ENCODE peak calls at places on chromosomes 7 and 10, in seven cellular contexts. H is mesothelial cell of epicardium, Y is astrocyte of the spinal cord, K is AG04450, P is GM12865, Z is HCT116, T is Peyer's patch. N is an unnamed sample.

GRCh38 chr7:6376820-6377219 is 70.9 kb downstream of the DAGLB start:
- DNase-seq in H (no peak), Y (no peak), K (no peak), P (peak), Z (no peak), T (no peak), N (no peak)

GRCh38 chr7:4675771-4676373 is 6.2 kb upstream of the FOXK1 start:
- DNase-seq in H (no peak), Y (no peak), K (no peak), P (no peak), Z (no peak), T (no peak), N (no peak)

GRCh38 chr10:3192856-3193635 is 20.5 kb upstream of the PITRM1 start:
- DNase-seq in H (no peak), Y (peak), K (peak), P (peak), Z (peak), T (peak), N (peak)

GRCh38 chr10:119849031-119849789 is 23.4 kb downstream of the MCMBP start:
- DNase-seq in H (no peak), Y (peak), K (peak), P (no peak), Z (no peak), T (no peak), N (no peak)

GRCh38 chr7:47520408-47520807 is 61.5 kb downstream of the TNS3 start:
- DNase-seq in H (no peak), Y (peak), K (peak), P (no peak), Z (no peak), T (peak), N (no peak)

GRCh38 chr7:140342732-140343514 is 55.4 kb downstream of the SLC37A3 start:
- DNase-seq in H (no peak), Y (no peak), K (no peak), P (peak), Z (peak), T (peak), N (peak)

GRCh38 chr7:24912874-24913514 is 67.0 kb downstream of the OSBPL3 start:
- DNase-seq in H (no peak), Y (no peak), K (no peak), P (no peak), Z (no peak), T (no peak), N (peak)

GRCh38 chr10:27525819-27526218 is 21.7 kb downstream of the RAB18 start:
- DNase-seq in H (no peak), Y (peak), K (no peak), P (no peak), Z (no peak), T (no peak), N (no peak)

GRCh38 chr7:45985902-45986301 is 64.8 kb upstream of the IGFBP3 start:
- DNase-seq in H (no peak), Y (peak), K (peak), P (no peak), Z (no peak), T (no peak), N (no peak)

GRCh38 chr10:98085238-98085637 is 49.2 kb upstream of the R3HCC1L start:
- DNase-seq in H (no peak), Y (no peak), K (no peak), P (no peak), Z (no peak), T (no peak), N (no peak)

GRCh38 chr7:122553761-122554160 is 145.2 kb downstream of the RNF133 start:
- DNase-seq in H (no peak), Y (no peak), K (no peak), P (no peak), Z (no peak), T (no peak), N (no peak)

GRCh38 chr10:130137077-130137448 is 872 bp downstream of the GLRX3 start:
- DNase-seq in H (no peak), Y (peak), K (no peak), P (peak), Z (no peak), T (no peak), N (peak)

GRCh38 chr7:111895049-111895448 is 311.1 kb downstream of the DOCK4 start:
- DNase-seq in H (no peak), Y (no peak), K (no peak), P (no peak), Z (no peak), T (no peak), N (no peak)

GRCh38 chr7:137636376-137636775 is 210.4 kb downstream of the DGKI start:
- DNase-seq in H (no peak), Y (no peak), K (no peak), P (no peak), Z (no peak), T (no peak), N (no peak)

GRCh38 chr10:95445223-95445836 is 115.8 kb downstream of the SORBS1 start:
- DNase-seq in H (no peak), Y (peak), K (peak), P (no peak), Z (peak), T (peak), N (no peak)

GRCh38 chr10:70681731-70682005 is 9.4 kb downstream of the ADAMTS14 start:
- DNase-seq in H (no peak), Y (no peak), K (no peak), P (no peak), Z (no peak), T (no peak), N (no peak)

GRCh38 chr7:27191716-27192545 is 6.9 kb upstream of the HOXA11 start:
- DNase-seq in H (no peak), Y (no peak), K (no peak), P (no peak), Z (no peak), T (no peak), N (no peak)

GRCh38 chr7:22117222-22117621 is 171.5 kb upstream of the CDCA7L start:
- DNase-seq in H (no peak), Y (no peak), K (no peak), P (peak), Z (no peak), T (no peak), N (no peak)

GRCh38 chr7:22292519-22292918 is 64.4 kb downstream of the RAPGEF5 start:
- DNase-seq in H (no peak), Y (peak), K (no peak), P (no peak), Z (no peak), T (no peak), N (no peak)

GRCh38 chr10:16944081-16944922 is 127.1 kb upstream of the RSU1 start:
- DNase-seq in H (no peak), Y (peak), K (peak), P (no peak), Z (no peak), T (no peak), N (no peak)

DNA sequence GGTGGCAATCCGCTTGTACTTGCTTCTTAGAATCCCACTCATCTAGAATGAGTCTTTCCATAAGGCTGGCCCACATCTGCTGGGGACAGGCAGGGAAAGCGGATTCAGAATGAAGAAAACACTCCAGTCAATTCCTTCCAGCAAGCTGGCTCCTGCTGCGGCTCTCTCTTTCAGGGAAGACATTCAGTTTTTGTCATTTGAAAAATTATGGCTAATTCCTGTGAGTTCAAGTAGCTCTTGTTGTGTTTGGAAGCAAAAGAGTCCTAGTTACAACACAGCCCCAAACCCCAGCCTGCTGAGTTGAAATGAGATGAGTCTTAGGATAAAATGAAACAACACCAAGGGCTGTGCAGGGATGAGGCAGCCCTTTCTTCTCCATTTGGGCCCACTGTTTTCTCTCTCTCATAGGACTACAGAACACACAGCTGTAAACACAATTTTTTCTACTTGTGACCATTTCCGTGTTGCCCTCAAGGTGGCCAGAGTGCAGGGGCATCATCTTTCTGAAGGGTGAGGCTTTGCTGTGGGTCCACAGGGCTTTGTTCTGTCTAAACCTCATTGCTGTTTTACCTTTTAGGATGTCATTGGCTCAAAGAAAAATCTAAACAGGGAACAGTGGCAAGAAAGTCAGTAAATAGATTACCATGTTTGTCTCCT is 90.8 kb upstream of the EEPD1 start:
- DNase-seq in H (no peak), Y (peak), K (no peak), P (no peak), Z (no peak), T (no peak), N (no peak)
- TF ChIP-seq CTCF in H (no peak), Y (no peak), K (peak), P (no peak), Z (no peak), T (no peak), N (no peak)

GRCh38 chr7:55365680-55366460 is 733 bp downstream of the LANCL2 start:
- DNase-seq in H (peak), Y (peak), K (peak), P (peak), Z (peak), T (peak), N (peak)
- TF ChIP-seq CTCF in H (no peak), Y (no peak), K (peak), P (peak), Z (no peak), T (peak), N (peak)

GRCh38 chr10:112327678-112328077 is 44.5 kb downstream of the TECTB start:
- DNase-seq in H (no peak), Y (no peak), K (no peak), P (no peak), Z (no peak), T (no peak), N (no peak)
- TF ChIP-seq CTCF in H (no peak), Y (no peak), K (no peak), P (no peak), Z (no peak), T (no peak), N (no peak)

GRCh38 chr7:16934947-16935742 is 53.4 kb upstream of the AGR3 start:
- DNase-seq in H (no peak), Y (no peak), K (no peak), P (no peak), Z (peak), T (peak), N (peak)

GRCh38 chr7:16939161-16939560 is 57.4 kb upstream of the AGR3 start:
- DNase-seq in H (no peak), Y (no peak), K (no peak), P (no peak), Z (no peak), T (no peak), N (no peak)

GRCh38 chr7:16940777-16941176 is 59.0 kb upstream of the AGR3 start:
- DNase-seq in H (no peak), Y (no peak), K (no peak), P (no peak), Z (no peak), T (no peak), N (no peak)

GRCh38 chr7:16933296-16934248 is 51.8 kb upstream of the AGR3 start:
- DNase-seq in H (no peak), Y (no peak), K (no peak), P (peak), Z (no peak), T (no peak), N (peak)

GRCh38 chr7:16936626-16937422 is 55.0 kb upstream of the AGR3 start:
- DNase-seq in H (no peak), Y (no peak), K (no peak), P (no peak), Z (no peak), T (no peak), N (no peak)
- TF ChIP-seq CTCF in H (no peak), Y (no peak), K (no peak), P (no peak), Z (no peak), T (no peak), N (no peak)

DNA sequence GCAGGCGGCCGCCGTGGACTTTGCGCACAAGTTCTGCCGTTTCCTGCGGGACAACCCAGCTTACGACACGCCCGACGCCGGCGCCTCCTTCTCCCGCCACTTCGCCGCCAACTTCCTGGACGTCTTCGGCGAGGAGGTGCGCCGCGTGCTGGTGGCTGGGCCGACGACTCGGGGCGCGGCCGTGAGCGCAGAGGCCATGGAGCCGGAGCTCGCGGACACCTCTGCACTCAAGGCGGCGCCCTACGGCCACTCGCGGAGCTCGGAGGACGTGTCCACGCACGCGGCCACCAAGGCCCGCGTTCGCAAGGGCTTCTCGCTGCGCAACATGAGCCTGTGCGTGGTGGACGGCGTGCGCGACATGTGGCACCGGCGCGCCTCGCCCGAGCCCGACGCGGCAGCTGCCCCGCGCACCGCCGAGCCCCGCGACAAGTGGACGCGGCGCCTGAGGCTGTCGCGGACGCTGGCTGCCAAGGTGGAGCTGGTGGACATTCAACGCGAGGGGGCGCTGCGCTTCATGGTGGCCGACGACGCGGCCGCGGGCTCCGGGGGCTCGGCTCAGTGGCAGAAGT is 14.1 kb downstream of the SH2B2 start:
- DNase-seq in H (no peak), Y (no peak), K (no peak), P (peak), Z (no peak), T (no peak), N (no peak)
- TF ChIP-seq CTCF in H (peak), Y (peak), K (no peak), P (no peak), Z (no peak), T (no peak), N (no peak)

DNA sequence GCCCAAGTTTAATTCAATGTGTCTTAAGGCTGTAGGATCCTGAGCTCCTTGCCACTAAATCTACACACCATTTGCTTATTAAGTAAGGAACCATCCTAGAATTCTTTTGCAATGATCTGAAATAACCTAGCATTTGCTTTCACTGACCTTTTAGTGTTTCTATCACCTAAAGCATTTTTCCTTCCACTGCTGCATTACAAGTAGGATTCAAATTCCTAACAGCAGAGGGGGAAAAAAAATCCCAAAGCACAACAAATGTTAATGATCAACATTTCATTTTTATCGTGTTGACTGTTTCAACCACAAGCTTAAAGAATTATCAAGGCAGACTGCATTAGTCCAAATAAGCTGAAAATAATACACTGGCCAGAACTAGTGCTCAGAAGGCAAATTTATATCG is 174.7 kb upstream of the TCF7L2 start:
- DNase-seq in H (no peak), Y (no peak), K (no peak), P (no peak), Z (no peak), T (no peak), N (no peak)
- TF ChIP-seq CTCF in H (no peak), Y (peak), K (peak), P (no peak), Z (no peak), T (peak), N (no peak)

GRCh38 chr7:127628445-127628844 is 10.5 kb upstream of the PAX4 start:
- DNase-seq in H (no peak), Y (no peak), K (no peak), P (no peak), Z (no peak), T (no peak), N (no peak)
- TF ChIP-seq CTCF in H (no peak), Y (no peak), K (peak), P (no peak), Z (peak), T (no peak), N (no peak)

GRCh38 chr10:91076991-91077548 is 143.4 kb upstream of the PCGF5 start:
- DNase-seq in H (no peak), Y (no peak), K (no peak), P (no peak), Z (no peak), T (no peak), N (no peak)
- TF ChIP-seq CTCF in H (no peak), Y (no peak), K (no peak), P (no peak), Z (no peak), T (no peak), N (no peak)

GRCh38 chr7:88358881-88359280 is 52.2 kb upstream of the STEAP4 start:
- DNase-seq in H (no peak), Y (no peak), K (no peak), P (no peak), Z (no peak), T (no peak), N (no peak)

GRCh38 chr7:88354999-88355398 is 48.3 kb upstream of the STEAP4 start:
- DNase-seq in H (no peak), Y (no peak), K (no peak), P (no peak), Z (no peak), T (no peak), N (no peak)

GRCh38 chr7:88358534-88358838 is 51.8 kb upstream of the STEAP4 start:
- DNase-seq in H (no peak), Y (no peak), K (no peak), P (no peak), Z (no peak), T (no peak), N (no peak)

GRCh38 chr7:88357794-88358533 is 51.3 kb upstream of the STEAP4 start:
- DNase-seq in H (no peak), Y (no peak), K (no peak), P (peak), Z (no peak), T (no peak), N (no peak)

GRCh38 chr7:88357295-88357694 is 50.6 kb upstream of the STEAP4 start:
- DNase-seq in H (no peak), Y (no peak), K (no peak), P (peak), Z (no peak), T (no peak), N (peak)
- TF ChIP-seq CTCF in H (no peak), Y (no peak), K (no peak), P (no peak), Z (peak), T (peak), N (no peak)

DNA sequence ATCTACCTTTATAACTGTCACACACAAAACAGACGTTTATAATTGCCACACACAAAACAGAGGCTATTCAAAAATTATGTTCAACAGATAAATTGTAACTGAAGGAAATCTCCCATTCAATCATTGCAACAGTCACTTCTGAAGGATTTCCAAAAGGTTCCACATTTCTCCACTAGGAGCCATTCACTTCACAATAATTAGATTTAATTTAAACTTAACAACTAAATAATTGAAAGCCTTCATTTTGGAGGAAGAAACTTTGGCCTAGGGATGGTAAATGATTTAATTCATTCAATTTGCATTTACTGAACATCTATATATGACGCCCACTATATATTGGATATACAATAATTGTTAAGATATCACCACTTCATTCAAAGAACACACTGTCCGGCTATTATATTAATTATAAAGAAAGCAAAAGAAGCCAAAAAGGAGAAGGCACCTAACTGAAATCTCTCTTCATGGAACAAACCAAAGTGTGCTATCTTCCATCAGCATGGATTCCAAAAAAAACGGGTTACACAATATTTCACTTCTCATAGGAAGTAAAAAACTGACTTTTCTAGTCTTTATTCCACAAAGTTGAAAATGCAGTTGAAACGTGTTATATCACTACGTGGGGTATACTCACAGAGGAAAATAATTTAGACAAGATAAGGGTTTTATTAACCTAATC is 1.7 kb downstream of the ATAD1 start:
- DNase-seq in H (no peak), Y (no peak), K (no peak), P (no peak), Z (no peak), T (no peak), N (no peak)
- TF ChIP-seq CTCF in H (peak), Y (no peak), K (peak), P (no peak), Z (no peak), T (peak), N (peak)

N was measured in activated CD8-positive, alpha-beta T cell treated with anti-CD3 and anti-CD28 coated beads for 36 hours.